ENCODE peak calls at places on chromosomes 16 and 17, in four cellular contexts. W is Peyer's patch, C is ascending aorta, J is tibial nerve. Q is an unnamed sample. For H3K27me3 and H3K4me1, the result is how much of the 10 kb centered on the place peaks cover.

GRCh38 chr17:62974788-62975586 is 9.0 kb downstream of the TANC2 start:
- DNase-seq in W (no peak), C (no peak), J (no peak), Q (no peak)

GRCh38 chr17:2023692-2024571 is 1.2 kb downstream of the RTN4RL1 start:
- DNase-seq in W (peak), C (peak), J (peak), Q (no peak)

GRCh38 chr16:75497558-75497957 is 2.3 kb upstream of the CHST6 start:
- DNase-seq in W (no peak), C (no peak), J (no peak), Q (no peak)

GRCh38 chr16:70676571-70677498 is 9.0 kb downstream of the MTSS2 start:
- DNase-seq in W (no peak), C (peak), J (no peak), Q (no peak)

GRCh38 chr17:41334385-41334784 is 16.2 kb downstream of the KRT33A start:
- DNase-seq in W (no peak), C (no peak), J (no peak), Q (no peak)

GRCh38 chr17:43383826-43384475 is 14.8 kb upstream of the ARL4D start:
- DNase-seq in W (no peak), C (no peak), J (no peak), Q (no peak)

GRCh38 chr17:1134634-1135324 is 45.0 kb downstream of the ABR start:
- DNase-seq in W (no peak), C (peak), J (no peak), Q (peak)

GRCh38 chr17:8679136-8679535 is 48.6 kb upstream of the MYH10 start:
- DNase-seq in W (no peak), C (peak), J (no peak), Q (no peak)

GRCh38 chr16:1932050-1933028 is 10.7 kb downstream of the MSRB1 start:
- DNase-seq in W (peak), C (no peak), J (no peak), Q (no peak)

GRCh38 chr16:20803192-20803560 is 3.1 kb downstream of the ERI2 start:
- DNase-seq in W (no peak), C (no peak), J (no peak), Q (no peak)

GRCh38 chr16:89357460-89357859 is 132.9 kb downstream of the ANKRD11 start:
- DNase-seq in W (no peak), C (no peak), J (no peak), Q (no peak)

GRCh38 chr16:35596467-35596866 is 2137.1 kb downstream of the TP53TG3F start:
- DNase-seq in W (no peak), C (no peak), J (no peak), Q (no peak)

GRCh38 chr16:72551649-72552048 is 379.7 kb upstream of the PMFBP1 start:
- DNase-seq in W (no peak), C (no peak), J (no peak), Q (no peak)
- H3K27me3 ChIP-seq in W (under half), C (under half), J (under half), Q (under half)

DNA sequence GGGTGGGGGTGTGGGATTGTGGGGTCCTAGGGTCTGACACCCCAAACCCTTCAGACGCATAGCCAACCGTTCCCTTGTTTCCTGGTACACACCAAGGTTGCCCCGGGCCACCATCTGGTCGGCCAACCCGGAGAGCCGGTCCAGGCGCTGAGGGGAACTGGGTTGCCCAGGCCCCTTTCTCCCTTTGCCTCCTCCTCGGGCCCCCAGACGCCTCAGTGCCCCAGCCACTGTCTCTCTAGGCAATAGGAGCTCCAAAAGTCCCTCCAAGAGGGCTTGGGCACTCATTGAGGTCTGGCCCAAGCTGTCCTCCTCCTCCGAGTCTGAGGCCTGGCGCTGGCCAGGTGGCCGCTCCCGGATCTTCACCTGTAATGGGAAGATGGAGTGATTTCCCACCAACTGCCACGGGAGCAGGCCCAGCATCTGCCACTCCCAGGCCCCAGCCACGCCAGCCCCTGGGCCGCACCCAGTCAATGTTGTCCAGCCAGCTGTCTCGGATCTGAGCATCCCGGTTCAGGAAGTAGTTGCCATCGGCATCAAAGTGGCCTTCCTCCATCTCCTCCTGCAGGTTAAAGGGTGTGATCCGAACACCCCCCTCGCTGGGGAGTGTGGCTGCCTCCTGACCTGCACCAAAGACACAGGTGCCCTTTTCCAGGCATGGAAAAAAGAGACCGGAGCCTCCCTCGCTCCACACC is 1.5 kb downstream of the CD2BP2 start:
- DNase-seq in W (no peak), C (no peak), J (no peak), Q (no peak)
- H3K4me1 ChIP-seq in W (under half), C (under half), J (under half), Q (under half)

GRCh38 chr17:58238147-58238634 is at the start of gene LPO:
- DNase-seq in W (no peak), C (no peak), J (no peak), Q (no peak)
- H3K27me3 ChIP-seq in W (under half), C (under half), J (under half), Q (under half)

GRCh38 chr17:48056246-48056745 is 8.1 kb downstream of the NFE2L1 start:
- DNase-seq in W (no peak), C (no peak), J (no peak), Q (no peak)
- H3K4me1 ChIP-seq in W (under half), C (under half), J (under half), Q (half or more)

GRCh38 chr17:77045441-77046041 is 95.2 kb upstream of the SEC14L1 start:
- DNase-seq in W (no peak), C (no peak), J (no peak), Q (no peak)

GRCh38 chr17:77054926-77055325 is 85.8 kb upstream of the SEC14L1 start:
- DNase-seq in W (no peak), C (no peak), J (no peak), Q (peak)

GRCh38 chr17:77049440-77049839 is 91.3 kb upstream of the SEC14L1 start:
- DNase-seq in W (no peak), C (no peak), J (no peak), Q (no peak)
- H3K27me3 ChIP-seq in W (under half), C (under half), J (under half), Q (under half)

GRCh38 chr17:74604200-74604599 is 12.1 kb upstream of the CD300LD start:
- DNase-seq in W (peak), C (no peak), J (no peak), Q (no peak)
- H3K4me1 ChIP-seq in W (under half), C (under half), J (under half), Q (under half)

GRCh38 chr17:38676706-38677504 is 2.1 kb upstream of the EPOP start:
- DNase-seq in W (peak), C (peak), J (peak), Q (peak)

GRCh38 chr17:38673714-38674012 is 1.1 kb downstream of the EPOP start:
- DNase-seq in W (peak), C (no peak), J (no peak), Q (no peak)

GRCh38 chr17:38674013-38674748 is 576 bp downstream of the EPOP start:
- DNase-seq in W (peak), C (no peak), J (no peak), Q (peak)

GRCh38 chr17:38672788-38673713 is 1.7 kb downstream of the EPOP start:
- DNase-seq in W (no peak), C (no peak), J (no peak), Q (no peak)

DNA sequence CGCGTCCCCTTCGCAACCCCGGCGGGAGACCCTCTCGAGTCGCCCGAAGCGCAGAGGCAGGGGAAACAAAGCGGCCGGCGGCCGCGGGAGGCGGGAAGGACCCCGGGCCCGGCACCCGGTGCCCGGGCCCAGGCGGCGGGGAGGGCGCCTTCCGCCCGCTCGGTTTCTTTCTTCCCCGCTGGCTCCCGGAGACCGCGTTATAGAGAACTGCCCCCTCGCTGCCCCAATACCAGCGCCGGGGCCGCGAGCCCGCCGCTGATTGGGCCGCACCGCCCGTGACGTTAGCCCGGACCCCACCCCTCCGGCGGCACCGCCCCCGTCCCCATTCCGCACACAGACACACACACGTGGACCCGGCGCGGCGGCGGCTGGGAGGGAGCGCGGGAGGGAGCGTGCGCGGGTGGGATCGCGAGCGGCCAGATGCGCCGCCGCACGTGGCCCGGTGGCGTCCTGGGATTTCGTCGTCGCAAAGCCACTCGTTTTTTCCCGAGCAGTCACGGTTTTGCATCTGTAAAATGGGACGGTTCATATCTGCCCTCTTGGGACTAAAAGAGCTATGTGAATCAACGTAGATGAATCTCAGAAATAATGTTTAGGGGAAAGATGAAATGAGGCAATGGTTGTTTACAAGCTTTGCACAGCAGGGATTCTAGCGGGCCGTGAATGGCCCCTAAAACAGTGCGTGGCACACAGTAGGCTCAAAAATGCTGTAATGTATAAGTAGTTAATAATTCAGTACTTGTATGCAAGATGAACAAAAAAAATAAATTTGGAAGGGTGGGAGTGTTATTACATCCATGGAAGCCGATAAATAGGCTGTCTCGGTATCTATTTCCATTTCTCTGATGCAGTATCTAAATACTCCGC is at the start of gene EPOP:
- DNase-seq in W (peak), C (peak), J (peak), Q (peak)
- H3K27me3 ChIP-seq in W (under half), C (under half), J (under half), Q (under half)

GRCh38 chr16:85584989-85585388 is 28.1 kb upstream of the GSE1 start:
- DNase-seq in W (no peak), C (no peak), J (no peak), Q (no peak)
- H3K4me1 ChIP-seq in W (under half), C (under half), J (under half), Q (under half)